ENCODE peak calls at places on chromosome 9, in six cellular contexts. One of them, this sample, is unnamed.

GRCh38 chr9:8860925-8861324 is 1061.3 kb upstream of the DMAC1 start:
- DNase-seq in H7: no peak
- DNase-seq in left ventricle myocardium superior: no peak
- DNase-seq in NCI-H2081: no peak
- DNase-seq in stimulated activated CD8-positive, alpha-beta memory T cell treated with anti-CD3 and anti-CD28 coated beads, Interleukin-15, amount 100 ng/mL, for 1 hour: no peak
- DNase-seq in esophagus squamous epithelium: no peak
- DNase-seq in this sample: no peak

GRCh38 chr9:107438211-107439030 is 51.1 kb downstream of the KLF4 start:
- DNase-seq in left ventricle myocardium superior: no peak
- DNase-seq in esophagus squamous epithelium: no peak
- DNase-seq in stimulated activated CD8-positive, alpha-beta memory T cell treated with anti-CD3 and anti-CD28 coated beads, Interleukin-15, amount 100 ng/mL, for 1 hour: no peak
- DNase-seq in NCI-H2081: no peak
- DNase-seq in H7: peak
- DNase-seq in this sample: no peak

GRCh38 chr9:96448546-96449170 is 1.3 kb upstream of the HABP4 start:
- DNase-seq in H7: no peak
- DNase-seq in left ventricle myocardium superior: no peak
- DNase-seq in esophagus squamous epithelium: no peak
- DNase-seq in NCI-H2081: no peak
- DNase-seq in stimulated activated CD8-positive, alpha-beta memory T cell treated with anti-CD3 and anti-CD28 coated beads, Interleukin-15, amount 100 ng/mL, for 1 hour: no peak
- DNase-seq in this sample: no peak

GRCh38 chr9:134395727-134396257 is 69.5 kb downstream of the RXRA start:
- DNase-seq in NCI-H2081: no peak
- DNase-seq in esophagus squamous epithelium: no peak
- DNase-seq in stimulated activated CD8-positive, alpha-beta memory T cell treated with anti-CD3 and anti-CD28 coated beads, Interleukin-15, amount 100 ng/mL, for 1 hour: no peak
- DNase-seq in left ventricle myocardium superior: no peak
- DNase-seq in H7: peak
- DNase-seq in this sample: no peak

GRCh38 chr9:98330831-98331230 is 75.4 kb upstream of the TBC1D2 start:
- DNase-seq in NCI-H2081: no peak
- DNase-seq in esophagus squamous epithelium: no peak
- DNase-seq in stimulated activated CD8-positive, alpha-beta memory T cell treated with anti-CD3 and anti-CD28 coated beads, Interleukin-15, amount 100 ng/mL, for 1 hour: no peak
- DNase-seq in left ventricle myocardium superior: no peak
- DNase-seq in H7: no peak
- DNase-seq in this sample: no peak

GRCh38 chr9:4604678-4605095 is 57.4 kb upstream of the PLPP6 start:
- DNase-seq in H7: peak
- DNase-seq in NCI-H2081: peak
- DNase-seq in left ventricle myocardium superior: no peak
- DNase-seq in stimulated activated CD8-positive, alpha-beta memory T cell treated with anti-CD3 and anti-CD28 coated beads, Interleukin-15, amount 100 ng/mL, for 1 hour: peak
- DNase-seq in esophagus squamous epithelium: no peak
- DNase-seq in this sample: peak

GRCh38 chr9:81266674-81267073 is 422.7 kb downstream of the TLE1 start:
- DNase-seq in stimulated activated CD8-positive, alpha-beta memory T cell treated with anti-CD3 and anti-CD28 coated beads, Interleukin-15, amount 100 ng/mL, for 1 hour: no peak
- DNase-seq in left ventricle myocardium superior: no peak
- DNase-seq in esophagus squamous epithelium: no peak
- DNase-seq in H7: no peak
- DNase-seq in NCI-H2081: no peak
- DNase-seq in this sample: no peak

GRCh38 chr9:134130503-134131375 is 5.1 kb upstream of the WDR5 start:
- DNase-seq in NCI-H2081: no peak
- DNase-seq in left ventricle myocardium superior: peak
- DNase-seq in stimulated activated CD8-positive, alpha-beta memory T cell treated with anti-CD3 and anti-CD28 coated beads, Interleukin-15, amount 100 ng/mL, for 1 hour: no peak
- DNase-seq in esophagus squamous epithelium: no peak
- DNase-seq in H7: peak
- DNase-seq in this sample: no peak

This sample was measured in NCI-H1048.